ENCODE peak calls at places on chromosomes 1 and 21, in ten cellular contexts. T is activated CD4-positive, alpha-beta T cell treated with anti-CD3 and anti-CD28 coated beads, Interleukin-2, amount 10 ng/mL, durations not matched to agents 7 days and 5 days; H is HL-60; F is lower lobe of right lung; A is transverse colon; C is ELR; Z is left colon; W is neuronal stem cell; U is Caco-2; D is hepatic stellate cell. Q is an unnamed sample.

GRCh38 chr1:8154621-8155052 is 128.5 kb upstream of the ERRFI1 start:
- DNase-seq in T (no peak), Z (no peak), C (peak), D (no peak), U (peak), H (no peak), A (no peak), F (no peak), W (peak), Q (no peak)

GRCh38 chr1:162389971-162390370 is 8.4 kb downstream of the C1orf226 start:
- DNase-seq in H (no peak), U (no peak), F (no peak), W (no peak), C (no peak), Z (peak), A (no peak), D (no peak), T (no peak), Q (no peak)

GRCh38 chr1:178417858-178418257 is 78.9 kb downstream of the CLEC20A start:
- DNase-seq in W (no peak), Z (no peak), D (peak), A (no peak), H (no peak), C (peak), F (no peak), T (no peak), U (no peak), Q (no peak)

GRCh38 chr1:228289996-228290881 is 82.4 kb downstream of the OBSCN start:
- DNase-seq in Z (no peak), A (no peak), H (no peak), D (no peak), F (peak), C (no peak), U (no peak), T (no peak), W (no peak), Q (no peak)

GRCh38 chr21:27817061-27817460 is 850.2 kb upstream of the ADAMTS5 start:
- DNase-seq in W (no peak), U (no peak), D (no peak), F (no peak), A (no peak), T (no peak), Z (no peak), H (no peak), C (no peak), Q (no peak)

GRCh38 chr1:30397576-30397975 is 325.8 kb downstream of the MATN1 start:
- DNase-seq in C (no peak), T (no peak), H (no peak), F (no peak), Z (no peak), A (no peak), W (no peak), U (no peak), D (no peak), Q (no peak)

GRCh38 chr1:111140680-111140967 is 601 bp downstream of the CEPT1 start:
- DNase-seq in F (no peak), C (peak), W (no peak), A (peak), U (no peak), D (peak), H (no peak), T (no peak), Z (no peak), Q (no peak)

GRCh38 chr1:36096500-36097412 is 8.1 kb downstream of the ADPRS start:
- DNase-seq in H (no peak), A (no peak), C (peak), T (no peak), W (no peak), D (peak), Z (no peak), F (no peak), U (peak), Q (no peak)

GRCh38 chr1:14698206-14698605 is 99.7 kb downstream of the KAZN start:
- DNase-seq in F (no peak), Z (no peak), C (no peak), A (no peak), D (no peak), T (no peak), U (no peak), W (no peak), H (no peak), Q (no peak)

GRCh38 chr1:25565188-25565591 is 21.8 kb downstream of the LDLRAP1 start:
- DNase-seq in D (no peak), U (no peak), C (no peak), W (no peak), T (peak), A (no peak), H (no peak), F (no peak), Z (no peak), Q (no peak)

GRCh38 chr1:84985365-84985764 is 11.5 kb downstream of the MCOLN2 start:
- DNase-seq in Z (no peak), W (no peak), D (no peak), H (no peak), F (no peak), A (no peak), U (no peak), C (no peak), T (no peak), Q (no peak)

GRCh38 chr1:17194981-17195528 is 9.9 kb upstream of the PADI1 start:
- DNase-seq in A (no peak), T (no peak), W (no peak), Z (no peak), C (no peak), U (no peak), D (no peak), F (no peak), H (no peak), Q (no peak)

GRCh38 chr21:31136891-31137290 is 98.6 kb upstream of the KRTAP19-8 start:
- DNase-seq in A (no peak), W (no peak), F (no peak), H (peak), U (no peak), C (no peak), Z (no peak), T (no peak), D (no peak), Q (no peak)

GRCh38 chr1:77757066-77757584 is 2.5 kb downstream of the USP33 start:
- DNase-seq in U (no peak), C (no peak), A (no peak), F (no peak), T (no peak), Z (no peak), W (no peak), D (no peak), H (no peak), Q (no peak)

GRCh38 chr1:156675715-156676311 is 1.4 kb downstream of the NES start:
- DNase-seq in D (peak), A (no peak), C (no peak), H (no peak), U (no peak), T (no peak), W (no peak), Z (no peak), F (no peak), Q (no peak)

GRCh38 chr1:110151175-110151715 is 951 bp downstream of the SLC6A17 start:
- DNase-seq in W (no peak), H (no peak), Z (no peak), T (no peak), D (no peak), A (no peak), U (no peak), F (no peak), C (no peak), Q (no peak)

Q was measured in activated B cell treated with CpG ODN at 0.5 μM for 24 hours.